ENCODE peak calls at places on chromosome 2, in nine cellular contexts. Q, X, F, Z, C, J, K, U and W are unnamed samples.

GRCh38 chr2:127423880-127424279 is 5.7 kb downstream of the PROC start:
- DNase-seq in Q (no peak), K (no peak), U (no peak), Z (no peak), F (no peak), C (no peak), J (no peak), X (no peak), W (no peak)

GRCh38 chr2:6948081-6949008 is 31.1 kb downstream of the RNF144A start:
- DNase-seq in Z (no peak), U (no peak), F (no peak), Q (no peak), J (no peak), C (no peak), K (no peak), X (no peak), W (no peak)

GRCh38 chr2:216829533-216829932 is 30.3 kb downstream of the TNP1 start:
- DNase-seq in C (peak), F (peak), Z (peak), U (no peak), X (peak), Q (peak), J (peak), K (no peak), W (no peak)

GRCh38 chr2:72415256-72415655 is 267.6 kb upstream of the CYP26B1 start:
- DNase-seq in Q (no peak), C (no peak), X (no peak), Z (no peak), F (peak), K (no peak), J (no peak), U (no peak), W (no peak)

GRCh38 chr2:238974061-238974460 is 126.2 kb downstream of the TWIST2 start:
- DNase-seq in C (no peak), K (no peak), F (peak), Q (no peak), U (no peak), X (no peak), Z (no peak), J (no peak), W (no peak)

GRCh38 chr2:145909781-145910180 is 1389.9 kb upstream of the ZEB2 start:
- DNase-seq in Q (no peak), J (no peak), Z (no peak), C (no peak), U (no peak), F (peak), X (no peak), K (no peak), W (no peak)

GRCh38 chr2:5111581-5111980 is 580.6 kb upstream of the SOX11 start:
- DNase-seq in U (no peak), J (no peak), Q (no peak), X (no peak), Z (no peak), F (no peak), K (no peak), C (no peak), W (no peak)

GRCh38 chr2:241620419-241620769 is 16.6 kb downstream of the THAP4 start:
- DNase-seq in J (no peak), U (peak), C (no peak), X (no peak), Z (peak), Q (no peak), K (no peak), F (peak), W (no peak)

GRCh38 chr2:241818229-241818942 is 9.4 kb downstream of the NEU4 start:
- DNase-seq in K (no peak), F (no peak), J (peak), U (no peak), Q (no peak), X (peak), Z (no peak), C (peak), W (no peak)

GRCh38 chr2:65319080-65319673 is 91.5 kb downstream of the ACTR2 start:
- DNase-seq in J (no peak), Q (no peak), U (no peak), K (no peak), Z (no peak), X (no peak), C (no peak), F (no peak), W (no peak)

GRCh38 chr2:29314816-29315571 is 199.8 kb downstream of the CLIP4 start:
- DNase-seq in K (no peak), Q (no peak), C (peak), J (no peak), U (no peak), F (no peak), X (no peak), Z (no peak), W (no peak)

GRCh38 chr2:235263205-235264120 is 230.4 kb upstream of the AGAP1 start:
- DNase-seq in U (peak), Q (peak), X (peak), C (peak), F (peak), J (peak), K (peak), Z (no peak), W (peak)

GRCh38 chr2:54894467-54894866 is 155.8 kb downstream of the RTN4 start:
- DNase-seq in Z (no peak), C (peak), J (no peak), U (no peak), F (no peak), X (no peak), K (no peak), Q (no peak), W (no peak)

GRCh38 chr2:168538534-168538933 is 82.5 kb downstream of the CERS6 start:
- DNase-seq in C (no peak), Z (no peak), U (no peak), K (no peak), F (no peak), Q (no peak), X (no peak), J (no peak), W (no peak)

GRCh38 chr2:224110811-224111210 is 71.7 kb upstream of the SERPINE2 start:
- DNase-seq in C (no peak), U (no peak), F (no peak), J (no peak), Q (no peak), K (no peak), Z (no peak), X (no peak), W (no peak)

GRCh38 chr2:31217465-31218200 is at the start of gene CAPN14:
- DNase-seq in Z (no peak), J (no peak), X (no peak), F (no peak), Q (no peak), U (no peak), K (no peak), C (no peak), W (no peak)

GRCh38 chr2:13050764-13051163 is 334.0 kb downstream of the TRIB2 start:
- DNase-seq in F (peak), K (no peak), Z (peak), X (no peak), Q (no peak), U (no peak), C (no peak), J (no peak), W (no peak)

GRCh38 chr2:32262105-32262504 is 2.6 kb downstream of the NLRC4 start:
- DNase-seq in C (no peak), K (no peak), J (no peak), Z (no peak), X (no peak), Q (no peak), F (no peak), U (no peak), W (no peak)

GRCh38 chr2:26576565-26577441 is 64.4 kb downstream of the CIB4 start:
- DNase-seq in Z (no peak), K (no peak), U (no peak), C (no peak), X (no peak), F (no peak), J (no peak), Q (no peak), W (no peak)

GRCh38 chr2:10175441-10175840 is 52.9 kb downstream of the RRM2 start:
- DNase-seq in F (no peak), K (no peak), Q (no peak), U (no peak), C (no peak), X (no peak), J (no peak), Z (no peak), W (no peak)

GRCh38 chr2:48180557-48180956 is 274.3 kb upstream of the FBXO11 start:
- DNase-seq in C (no peak), F (no peak), X (no peak), Z (no peak), K (no peak), Q (no peak), U (no peak), J (no peak), W (no peak)

GRCh38 chr2:111671426-111672150 is 212.4 kb downstream of the ANAPC1 start:
- DNase-seq in Q (peak), C (no peak), K (no peak), J (no peak), Z (no peak), U (no peak), X (no peak), F (no peak), W (no peak)

GRCh38 chr2:190636362-190636761 is 12.5 kb upstream of the NAB1 start:
- DNase-seq in X (no peak), C (no peak), J (no peak), Z (no peak), U (no peak), Q (no peak), F (peak), K (peak), W (no peak)

GRCh38 chr2:39772086-39772811 is 6.8 kb downstream of the THUMPD2 start:
- DNase-seq in K (no peak), F (peak), C (no peak), X (no peak), J (no peak), Z (peak), U (no peak), Q (no peak), W (no peak)

GRCh38 chr2:43539991-43540860 is 55.6 kb downstream of the THADA start:
- DNase-seq in U (no peak), F (peak), X (peak), Q (peak), J (peak), C (peak), K (peak), Z (no peak), W (no peak)

GRCh38 chr2:129654331-129654730 is 325.1 kb upstream of the RAB6C start:
- DNase-seq in C (no peak), Q (no peak), U (no peak), K (no peak), J (no peak), Z (no peak), X (no peak), F (no peak), W (no peak)

GRCh38 chr2:130834923-130835765 is 1.6 kb upstream of the ARHGEF4 start:
- DNase-seq in F (no peak), C (no peak), J (peak), K (no peak), Z (no peak), U (no peak), X (no peak), Q (peak), W (no peak)

GRCh38 chr2:180761224-180761623 is 219.2 kb upstream of the UBE2E3 start:
- DNase-seq in K (no peak), F (peak), Q (no peak), U (peak), Z (no peak), X (no peak), J (no peak), C (no peak), W (no peak)

GRCh38 chr2:28463893-28464292 is 32.0 kb upstream of the PLB1 start:
- DNase-seq in J (no peak), Z (no peak), F (peak), Q (no peak), U (no peak), C (no peak), K (no peak), X (no peak), W (no peak)

GRCh38 chr2:183126635-183127034 is 2.4 kb downstream of the NUP35 start:
- DNase-seq in C (no peak), F (no peak), X (no peak), K (no peak), J (no peak), Q (no peak), Z (no peak), U (no peak), W (no peak)

GRCh38 chr2:183124957-183125255 is 663 bp downstream of the NUP35 start:
- DNase-seq in U (no peak), Z (no peak), X (no peak), J (no peak), K (no peak), C (no peak), Q (no peak), F (no peak), W (no peak)

GRCh38 chr2:183123959-183124221 is 353 bp upstream of the NUP35 start:
- DNase-seq in C (no peak), Q (no peak), J (no peak), K (no peak), X (no peak), U (no peak), Z (no peak), F (no peak), W (no peak)

GRCh38 chr2:183124222-183124956 is at the start of gene NUP35:
- DNase-seq in C (peak), U (peak), Z (peak), K (peak), X (peak), Q (peak), F (peak), J (peak), W (peak)

DNA sequence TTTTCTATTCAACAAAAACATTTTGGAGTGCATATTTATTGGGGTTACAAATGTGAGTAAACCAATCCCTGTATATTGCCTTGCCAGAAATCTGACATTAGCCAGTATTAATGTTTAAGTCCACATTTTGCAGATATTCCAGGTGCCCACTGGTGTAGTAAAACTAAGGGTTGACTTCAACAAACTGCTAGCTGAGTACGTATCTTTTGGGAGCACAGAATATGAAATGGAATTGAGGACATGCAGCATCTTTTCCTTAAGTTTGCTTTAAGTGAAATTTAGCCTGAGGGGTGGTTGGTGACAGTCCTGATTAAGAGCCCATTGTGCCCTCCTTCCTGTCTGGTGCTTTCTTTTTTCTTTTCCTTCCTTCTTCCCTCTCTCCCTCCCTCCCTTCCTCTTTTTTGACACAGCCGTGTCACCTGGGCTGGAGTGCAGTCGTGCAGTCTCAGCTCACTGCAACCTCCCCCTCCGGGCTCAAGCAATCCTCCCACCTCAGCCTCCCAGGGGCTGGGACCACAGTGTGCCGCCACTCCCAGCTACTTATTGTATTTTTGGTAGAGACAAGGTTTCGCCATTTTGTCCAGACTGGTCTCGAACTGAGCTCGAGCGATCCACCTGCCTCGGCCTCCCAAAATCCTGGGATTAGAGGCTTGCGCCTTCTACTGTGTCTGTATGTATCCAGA is 1.6 kb downstream of the NUP35 start:
- DNase-seq in Q (no peak), F (no peak), C (no peak), X (no peak), U (no peak), K (no peak), Z (peak), J (no peak), W (no peak)
- TF ChIP-seq POLR2A in Q (no peak), F (no peak), C (no peak), X (no peak), U (no peak), K (no peak), Z (no peak), J (no peak), W (no peak)

GRCh38 chr2:70084973-70085710 is 2.1 kb upstream of the PCBP1 start:
- DNase-seq in Q (peak), C (peak), J (no peak), U (peak), X (no peak), K (no peak), F (no peak), Z (no peak), W (no peak)
- TF ChIP-seq POLR2A in Q (peak), C (no peak), J (no peak), U (peak), X (no peak), K (no peak), F (no peak), Z (no peak), W (no peak)

GRCh38 chr2:86000938-86001312 is 104.8 kb downstream of the POLR1A start:
- DNase-seq in X (peak), F (no peak), Z (no peak), C (no peak), K (no peak), J (no peak), Q (no peak), U (no peak), W (no peak)

GRCh38 chr2:86000131-86000937 is 105.4 kb downstream of the POLR1A start:
- DNase-seq in J (no peak), C (no peak), X (peak), K (no peak), U (no peak), Z (no peak), Q (no peak), F (no peak), W (no peak)

GRCh38 chr2:85997016-85997970 is 108.4 kb downstream of the POLR1A start:
- DNase-seq in J (no peak), Z (no peak), C (peak), K (no peak), U (no peak), F (peak), X (peak), Q (no peak), W (no peak)

GRCh38 chr2:85998071-85998991 is 107.4 kb downstream of the POLR1A start:
- DNase-seq in F (peak), K (no peak), Z (no peak), X (peak), C (peak), U (no peak), Q (no peak), J (no peak), W (no peak)

DNA sequence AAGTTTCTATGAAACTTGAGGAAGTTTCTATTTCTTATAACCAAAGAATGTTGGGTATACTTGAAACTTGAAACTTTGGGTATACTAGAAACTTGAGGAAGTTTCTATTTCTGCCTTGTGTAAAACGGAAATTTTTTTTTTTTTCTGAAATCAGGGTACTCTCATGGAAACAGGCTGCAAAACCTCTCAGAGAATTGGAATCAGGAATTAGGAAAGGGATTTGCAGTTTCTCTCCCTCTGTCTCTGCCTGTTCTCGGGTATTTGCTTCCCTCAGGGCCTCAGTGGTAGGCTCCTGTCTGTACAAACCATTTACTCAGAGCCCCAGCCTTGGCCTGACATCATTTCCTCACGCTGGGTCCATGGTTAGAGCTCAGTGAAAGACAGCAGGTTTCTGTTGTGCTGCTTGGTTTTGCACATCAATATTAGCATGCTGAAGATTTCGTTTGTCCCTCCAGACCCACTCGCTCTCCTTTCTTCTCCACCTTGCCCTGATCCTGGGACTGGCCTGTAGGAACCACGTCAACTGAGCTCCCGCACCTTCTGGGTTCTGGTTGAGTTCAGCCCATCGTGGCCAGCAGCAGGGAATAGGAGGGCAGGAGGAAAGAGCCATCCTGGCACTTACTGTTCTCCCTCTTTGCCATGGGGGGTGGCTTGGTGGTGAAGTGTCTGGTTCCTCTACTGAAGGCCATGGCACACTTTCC is 106.4 kb downstream of the POLR1A start:
- DNase-seq in F (peak), C (no peak), U (no peak), Z (no peak), Q (no peak), X (peak), K (no peak), J (no peak), W (no peak)
- TF ChIP-seq POLR2A in F (no peak), C (no peak), U (no peak), Z (no peak), Q (no peak), X (no peak), K (no peak), J (no peak), W (no peak)

GRCh38 chr2:177221970-177222369 is 9.4 kb downstream of the HNRNPA3 start:
- DNase-seq in F (no peak), J (no peak), X (no peak), Q (no peak), Z (no peak), U (no peak), C (no peak), K (no peak), W (no peak)

GRCh38 chr2:177212106-177212894 is at the start of gene HNRNPA3:
- DNase-seq in X (peak), C (peak), J (peak), U (peak), K (peak), Q (peak), F (peak), Z (peak), W (peak)

GRCh38 chr2:177221534-177221933 is 8.9 kb downstream of the HNRNPA3 start:
- DNase-seq in F (no peak), J (no peak), U (no peak), Q (no peak), X (no peak), C (no peak), K (no peak), Z (no peak), W (no peak)

GRCh38 chr2:177212895-177213856 is 582 bp downstream of the HNRNPA3 start:
- DNase-seq in J (peak), C (peak), Q (peak), F (peak), U (peak), X (peak), K (peak), Z (peak), W (peak)

GRCh38 chr2:177217247-177217843 is 4.8 kb downstream of the HNRNPA3 start:
- DNase-seq in C (no peak), U (no peak), X (no peak), K (no peak), Q (no peak), J (no peak), Z (no peak), F (no peak), W (no peak)
- TF ChIP-seq POLR2A in C (no peak), U (no peak), X (no peak), K (no peak), Q (no peak), J (no peak), Z (no peak), F (no peak), W (no peak)